ENCODE peak calls at places on chromosomes 16 and 17, in seven cellular contexts. F, S, P, L, Y, R and H are unnamed samples.

GRCh38 chr16:68356249-68356918 is 45.6 kb downstream of the PRMT7 start:
- DNase-seq in F (no peak), S (no peak), P (no peak), L (peak; percentile 25), Y (no peak), R (no peak), H (peak; percentile 97)

GRCh38 chr17:41417576-41418015 is 6.8 kb downstream of the KRT37 start:
- DNase-seq in F (peak; percentile 43), S (no peak), P (peak; percentile 35), L (peak; percentile 36), Y (peak; percentile 59), R (peak; percentile 65), H (no peak)

GRCh38 chr16:85401917-85402766 is 211.0 kb upstream of the GSE1 start:
- DNase-seq in F (no peak), S (no peak), P (no peak), L (no peak), Y (no peak), R (no peak), H (no peak)

GRCh38 chr16:84778720-84779119 is 41.1 kb upstream of the CRISPLD2 start:
- DNase-seq in F (no peak), S (no peak), P (no peak), L (no peak), Y (no peak), R (no peak), H (no peak)

GRCh38 chr17:512311-512710 is 159.7 kb upstream of the RPH3AL start:
- DNase-seq in F (no peak), S (no peak), P (no peak), L (no peak), Y (no peak), R (no peak), H (no peak)

GRCh38 chr16:3857189-3858013 is 23.1 kb downstream of the CREBBP start:
- DNase-seq in F (peak; percentile 67), S (no peak), P (no peak), L (no peak), Y (no peak), R (peak; percentile 71), H (no peak)

GRCh38 chr17:70011750-70012149 is 63.3 kb upstream of the KCNJ16 start:
- DNase-seq in F (no peak), S (no peak), P (no peak), L (no peak), Y (no peak), R (no peak), H (no peak)

GRCh38 chr16:87951550-87952538 is 610 bp downstream of the BANP start:
- DNase-seq in F (no peak), S (peak; percentile 35), P (no peak), L (peak; percentile 46), Y (no peak), R (no peak), H (peak; percentile 24)

GRCh38 chr17:43418441-43419374 is 19.9 kb downstream of the ARL4D start:
- DNase-seq in F (peak; percentile 92), S (no peak), P (peak; percentile 22), L (no peak), Y (peak; percentile 21), R (peak; percentile 95), H (no peak)

GRCh38 chr16:84648595-84649510 is 542 bp downstream of the KLHL36 start:
- DNase-seq in F (no peak), S (no peak), P (peak; percentile 69), L (peak; percentile 79), Y (peak; percentile 85), R (peak; percentile 32), H (peak; percentile 20)

GRCh38 chr17:80894439-80894721 is 97.3 kb upstream of the CHMP6 start:
- DNase-seq in F (no peak), S (no peak), P (no peak), L (no peak), Y (no peak), R (no peak), H (no peak)

GRCh38 chr17:38461683-38462082 is 33.4 kb downstream of the ARHGAP23 start:
- DNase-seq in F (no peak), S (no peak), P (no peak), L (no peak), Y (peak; percentile 5), R (no peak), H (no peak)

GRCh38 chr16:66588981-66589713 is 9.9 kb downstream of the CMTM2 start:
- DNase-seq in F (peak; percentile 18), S (peak; percentile 45), P (peak; percentile 50), L (no peak), Y (peak; percentile 82), R (peak; percentile 19), H (peak; percentile 46)

GRCh38 chr16:5644132-5644531 is 546.5 kb upstream of the EEF2KMT start:
- DNase-seq in F (no peak), S (no peak), P (no peak), L (no peak), Y (no peak), R (no peak), H (no peak)
- H4K20me1 ChIP-seq in F (no peaks in the 10 kb centered on the region), S (no peaks in the 10 kb centered on the region), P (no peaks in the 10 kb centered on the region), L (no peaks in the 10 kb centered on the region), Y (no peaks in the 10 kb centered on the region), R (no peaks in the 10 kb centered on the region), H (peaks cover 4% of the 10 kb centered on the region)

GRCh38 chr17:14211778-14212177 is 24.9 kb downstream of the CDRT15 start:
- DNase-seq in F (no peak), S (no peak), P (no peak), L (no peak), Y (peak; percentile 15), R (no peak), H (no peak)

GRCh38 chr17:14212401-14212800 is 24.3 kb downstream of the CDRT15 start:
- DNase-seq in F (no peak), S (no peak), P (no peak), L (no peak), Y (no peak), R (no peak), H (no peak)

GRCh38 chr17:14209215-14209614 is 27.4 kb downstream of the CDRT15 start:
- DNase-seq in F (peak; percentile 17), S (no peak), P (no peak), L (no peak), Y (peak; percentile 11), R (no peak), H (no peak)

GRCh38 chr17:14211246-14211645 is 25.4 kb downstream of the CDRT15 start:
- DNase-seq in F (no peak), S (no peak), P (no peak), L (no peak), Y (no peak), R (no peak), H (no peak)

DNA sequence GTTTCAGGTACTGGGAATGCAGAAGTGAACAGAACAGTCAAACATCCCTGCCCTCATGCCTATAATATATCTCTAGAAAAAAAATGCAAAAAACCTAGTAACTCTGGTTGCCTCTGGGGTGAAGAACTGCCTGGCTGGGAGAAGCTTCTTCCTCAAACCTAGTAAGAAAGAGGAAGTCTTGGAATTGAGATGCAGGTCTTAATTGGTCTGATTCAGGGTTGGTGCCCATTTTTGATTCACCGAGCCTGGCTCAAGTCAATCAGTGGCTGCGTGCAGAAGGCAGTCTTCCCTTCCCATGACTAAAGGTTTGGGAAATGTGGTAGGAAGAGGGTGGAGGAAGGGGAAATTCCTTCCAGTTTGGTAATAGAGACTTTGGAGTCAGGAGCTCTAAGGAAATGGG is 22.4 kb downstream of the CDRT15 start:
- DNase-seq in F (peak; percentile 24), S (no peak), P (no peak), L (no peak), Y (no peak), R (no peak), H (no peak)
- H3K4me3 ChIP-seq in F (no peak overlapping the region), S (no peak overlapping the region), P (no peak overlapping the region), L (no peak overlapping the region), Y (no peak overlapping the region), R (no peak overlapping the region), H (no peak overlapping the region)

DNA sequence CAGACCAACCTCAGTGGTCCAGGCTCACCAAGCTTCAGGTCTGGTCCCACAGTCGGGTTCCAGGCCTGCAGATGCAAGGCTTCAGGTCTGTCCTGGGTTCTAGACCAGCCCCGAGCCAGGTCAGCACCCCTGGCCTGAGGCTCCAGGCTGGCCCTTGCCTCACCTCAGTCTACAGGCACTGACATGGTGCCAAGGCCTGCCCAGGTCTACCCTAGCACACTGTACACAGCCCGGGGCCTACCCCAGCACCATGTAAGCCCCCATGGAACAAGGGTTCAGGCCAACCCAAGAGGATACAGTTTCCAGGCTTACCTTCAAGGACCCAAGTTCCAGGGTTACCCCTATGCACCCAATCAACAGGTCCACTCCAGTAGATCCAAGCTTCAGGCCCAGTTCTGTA is 26.8 kb downstream of the ZFP1 start:
- DNase-seq in F (no peak), S (no peak), P (no peak), L (no peak), Y (no peak), R (no peak), H (no peak)
- H3K9me3 ChIP-seq in F (peaks cover 53% of the 10 kb centered on the region), S (peaks cover 9% of the 10 kb centered on the region), P (peaks cover 17% of the 10 kb centered on the region), L (peaks cover 29% of the 10 kb centered on the region), Y (peaks cover 20% of the 10 kb centered on the region), R (peaks cover 35% of the 10 kb centered on the region), H (peaks cover 26% of the 10 kb centered on the region)

DNA sequence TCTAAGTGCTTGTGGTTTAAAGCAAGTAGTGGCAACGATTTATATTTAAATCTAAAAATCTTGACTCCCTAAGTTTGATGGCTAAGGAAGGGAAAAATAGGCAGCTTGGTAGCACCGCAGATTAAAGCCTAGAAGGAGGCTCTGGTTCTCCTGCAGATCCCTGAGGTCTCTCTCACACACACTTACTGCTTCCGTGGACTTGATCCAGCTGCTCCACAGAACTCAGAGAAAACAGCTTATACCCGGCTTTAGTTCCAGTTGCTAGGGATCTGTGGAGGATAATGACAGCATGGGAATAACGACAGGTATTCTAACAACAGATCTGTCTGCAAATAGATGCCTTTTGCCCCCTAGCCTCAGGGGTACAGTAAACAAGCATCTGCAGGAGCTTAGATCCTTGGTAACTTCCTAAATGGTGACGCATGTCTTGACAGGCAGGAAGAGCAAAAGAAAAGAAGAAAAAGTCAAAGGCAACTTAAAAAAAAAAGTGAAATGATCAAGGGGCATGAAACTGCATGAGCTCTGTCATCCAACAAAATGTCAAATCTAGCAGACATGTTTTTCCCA is 4.5 kb downstream of the WIPI1 start:
- DNase-seq in F (no peak), S (no peak), P (no peak), L (no peak), Y (no peak), R (no peak), H (no peak)
- H4K20me1 ChIP-seq in F (peaks cover 29% of the 10 kb centered on the region), S (no peaks in the 10 kb centered on the region), P (no peaks in the 10 kb centered on the region), L (peaks cover 8% of the 10 kb centered on the region), Y (no peaks in the 10 kb centered on the region), R (no peaks in the 10 kb centered on the region), H (no peaks in the 10 kb centered on the region)